ENCODE peak calls at places on chromosomes 2 and 18, in four cellular contexts. K is A673, H is neuronal stem cell, T is tibial artery. B is an unnamed sample. For H3K4me1, the result is how much of the 10 kb centered on the place peaks cover.

GRCh38 chr2:25822190-25823117 is 55.8 kb downstream of the ASXL2 start:
- DNase-seq in H (no peak), K (no peak), T (no peak), B (peak)

GRCh38 chr2:182666674-182667320 is 49.3 kb upstream of the DNAJC10 start:
- DNase-seq in T (no peak), H (no peak), K (no peak), B (peak)

GRCh38 chr2:216408426-216409315 is 3.6 kb upstream of the SMARCAL1 start:
- DNase-seq in K (no peak), T (no peak), H (no peak), B (no peak)

GRCh38 chr2:161943012-161943411 is 131.0 kb downstream of the DPP4 start:
- DNase-seq in K (no peak), H (no peak), T (no peak), B (no peak)

GRCh38 chr18:9434240-9434701 is 41.0 kb upstream of the RALBP1 start:
- DNase-seq in H (peak), K (no peak), T (no peak), B (no peak)

GRCh38 chr2:105329197-105329554 is 359 bp downstream of the TGFBRAP1 start:
- DNase-seq in K (peak), H (no peak), T (no peak), B (no peak)

GRCh38 chr18:74731097-74731496 is 133.4 kb downstream of the ZNF407 start:
- DNase-seq in H (no peak), K (peak), T (no peak), B (no peak)

GRCh38 chr18:33577688-33578370 is at the start of gene ASXL3:
- DNase-seq in K (peak), H (peak), T (peak), B (peak)

GRCh38 chr18:74774486-74774885 is 176.8 kb downstream of the ZNF407 start:
- DNase-seq in H (no peak), K (no peak), T (no peak), B (no peak)

GRCh38 chr18:32909798-32910561 is 137.2 kb upstream of the KLHL14 start:
- DNase-seq in T (no peak), H (no peak), K (no peak), B (no peak)

GRCh38 chr2:227608469-227609338 is 5.9 kb downstream of the SCYGR3 start:
- DNase-seq in K (no peak), H (no peak), T (no peak), B (no peak)

GRCh38 chr2:201654611-201655384 is 11.5 kb upstream of the TMEM237 start:
- DNase-seq in K (no peak), H (no peak), T (no peak), B (no peak)

GRCh38 chr2:174341995-174342571 is 7.3 kb downstream of the SP9 start:
- DNase-seq in T (no peak), H (peak), K (no peak), B (no peak)

GRCh38 chr2:125427721-125428315 is 1228.1 kb upstream of the GYPC start:
- DNase-seq in K (no peak), T (no peak), H (no peak), B (no peak)

GRCh38 chr2:96247009-96247408 is 18.8 kb downstream of the TMEM127 start:
- DNase-seq in K (no peak), T (no peak), H (no peak), B (no peak)

GRCh38 chr18:79560042-79560860 is 119.4 kb upstream of the CTDP1 start:
- DNase-seq in T (peak), K (no peak), H (no peak), B (no peak)

GRCh38 chr2:58896600-58896999 is 655.5 kb upstream of the FANCL start:
- DNase-seq in H (no peak), K (no peak), T (no peak), B (no peak)

GRCh38 chr18:77132369-77133050 is at the start of gene MBP:
- DNase-seq in T (peak), K (no peak), H (no peak), B (no peak)

GRCh38 chr2:181140414-181140813 is 160.0 kb downstream of the UBE2E3 start:
- DNase-seq in H (no peak), K (peak), T (peak), B (peak)

GRCh38 chr2:96325884-96326255 is 753 bp downstream of the ITPRIPL1 start:
- DNase-seq in H (no peak), K (no peak), T (peak), B (no peak)

GRCh38 chr2:23380562-23381065 is 4.4 kb upstream of the KLHL29 start:
- DNase-seq in K (peak), H (no peak), T (no peak), B (no peak)

GRCh38 chr2:193818801-193819499 is 1624.2 kb upstream of the TMEFF2 start:
- DNase-seq in T (no peak), K (no peak), H (no peak), B (no peak)

GRCh38 chr2:64062840-64063239 is 43.6 kb upstream of the VPS54 start:
- DNase-seq in H (no peak), T (no peak), K (no peak), B (peak)

GRCh38 chr2:54259413-54260240 is 3.6 kb upstream of the TSPYL6 start:
- DNase-seq in H (no peak), T (no peak), K (no peak), B (no peak)

GRCh38 chr2:3024401-3024935 is 353.1 kb downstream of the EIPR1 start:
- DNase-seq in K (no peak), T (no peak), H (no peak), B (no peak)

GRCh38 chr2:205768341-205768740 is 86.0 kb downstream of the NRP2 start:
- DNase-seq in K (no peak), T (no peak), H (no peak), B (no peak)

GRCh38 chr18:22106536-22107292 is 62.7 kb upstream of the GATA6 start:
- DNase-seq in T (no peak), K (no peak), H (no peak), B (no peak)

GRCh38 chr2:166468124-166469024 is 25.7 kb downstream of the SCN7A start:
- DNase-seq in H (no peak), T (no peak), K (no peak), B (peak)

GRCh38 chr2:217790195-217790594 is 212.6 kb downstream of the TNS1 start:
- DNase-seq in K (no peak), T (peak), H (no peak), B (no peak)

GRCh38 chr18:79770501-79770815 is 27.3 kb upstream of the KCNG2 start:
- DNase-seq in K (no peak), H (no peak), T (peak), B (no peak)

GRCh38 chr2:53640466-53640865 is 127.1 kb upstream of the CHAC2 start:
- DNase-seq in H (no peak), T (no peak), K (peak), B (no peak)

GRCh38 chr2:239776441-239777033 is 248.6 kb downstream of the NDUFA10 start:
- DNase-seq in H (no peak), K (no peak), T (no peak), B (no peak)

GRCh38 chr2:7672027-7672684 is 754.9 kb downstream of the RNF144A start:
- DNase-seq in T (no peak), H (peak), K (peak), B (peak)

GRCh38 chr2:108257757-108258331 is 18.1 kb downstream of the SULT1C3 start:
- DNase-seq in K (no peak), H (no peak), T (no peak), B (no peak)

GRCh38 chr2:10300328-10300920 is 2.3 kb upstream of the HPCAL1 start:
- DNase-seq in T (no peak), H (no peak), K (no peak), B (no peak)

GRCh38 chr18:76421291-76422078 is 73.6 kb downstream of the ZNF516 start:
- DNase-seq in H (no peak), K (no peak), T (no peak), B (no peak)

GRCh38 chr18:56921888-56922480 is 224.9 kb upstream of the BOD1L2 start:
- DNase-seq in K (no peak), T (no peak), H (no peak), B (no peak)

GRCh38 chr2:151878655-151879563 is 50.7 kb upstream of the ARL5A start:
- DNase-seq in K (peak), H (no peak), T (no peak), B (peak)

GRCh38 chr18:500230-500555 is 308 bp downstream of the COLEC12 start:
- DNase-seq in H (peak), T (no peak), K (no peak), B (peak)

GRCh38 chr2:50148632-50149031 is 883.3 kb downstream of the NRXN1 start:
- DNase-seq in T (no peak), H (no peak), K (no peak), B (no peak)
- H3K4me1 ChIP-seq in T (under half), H (under half), K (under half), B (under half)

GRCh38 chr18:44841221-44841620 is 160.5 kb downstream of the SETBP1 start:
- DNase-seq in T (no peak), K (no peak), H (no peak), B (no peak)

GRCh38 chr18:44846450-44846849 is 165.8 kb downstream of the SETBP1 start:
- DNase-seq in T (no peak), H (no peak), K (no peak), B (no peak)

GRCh38 chr18:44842588-44843412 is 162.1 kb downstream of the SETBP1 start:
- DNase-seq in H (no peak), T (no peak), K (no peak), B (no peak)

GRCh38 chr18:44841769-44842587 is 161.3 kb downstream of the SETBP1 start:
- DNase-seq in H (no peak), T (no peak), K (no peak), B (no peak)

DNA sequence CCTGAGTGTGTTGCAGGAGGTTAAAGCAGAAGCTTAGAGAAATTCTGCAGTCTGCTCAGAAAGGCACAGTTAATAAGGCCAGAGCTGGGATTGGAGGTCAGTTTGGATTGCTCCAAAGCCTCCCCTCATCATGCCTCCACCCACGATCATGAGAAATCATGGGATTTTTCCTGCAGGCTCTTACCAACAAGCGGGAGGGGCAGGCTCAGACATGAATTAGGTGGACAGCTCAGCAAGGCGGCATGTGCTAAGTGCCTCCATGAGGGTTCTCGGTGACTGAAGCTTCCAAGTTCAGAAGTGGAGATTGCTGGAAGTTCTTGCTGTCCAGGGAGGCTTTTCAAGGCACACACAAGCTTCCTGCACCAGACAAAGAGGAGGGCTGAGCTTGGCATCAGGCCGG is 163.8 kb downstream of the SETBP1 start:
- DNase-seq in T (no peak), K (no peak), H (no peak), B (no peak)
- H3K4me1 ChIP-seq in T (under half), K (under half), H (under half), B (under half)

GRCh38 chr2:236168110-236169067 is at the start of gene GBX2:
- DNase-seq in H (peak), T (no peak), K (peak), B (peak)
- H3K4me1 ChIP-seq in H (under half), T (half or more), K (under half), B (under half)

DNA sequence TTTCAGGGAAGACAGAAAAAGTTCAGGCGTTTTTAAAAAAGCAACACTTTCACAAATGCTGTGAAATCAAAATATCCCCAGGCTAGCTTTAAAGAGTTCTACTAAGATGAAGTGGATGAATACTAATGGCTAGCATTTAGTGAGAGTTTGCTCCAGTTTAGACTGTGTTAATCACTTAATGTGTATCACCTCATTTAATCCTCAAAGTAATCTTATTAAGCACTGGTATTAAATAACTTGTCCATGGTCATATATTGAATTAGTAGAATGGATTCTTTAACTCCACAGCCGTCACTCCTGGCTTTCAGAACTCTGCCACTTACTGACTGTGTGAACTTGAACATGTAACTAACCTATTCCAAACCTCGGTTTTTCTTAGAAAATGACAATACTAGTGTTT is 66.0 kb downstream of the CABYR start:
- DNase-seq in H (no peak), T (no peak), K (no peak), B (no peak)
- H3K4me1 ChIP-seq in H (under half), T (under half), K (under half), B (under half)

GRCh38 chr2:20235655-20236302 is 10.8 kb upstream of the SDC1 start:
- DNase-seq in H (no peak), T (no peak), K (no peak), B (no peak)
- H3K4me1 ChIP-seq in H (under half), T (under half), K (under half), B (under half)